ENCODE peak calls at places on chromosome 6, in five cellular contexts. K is Peyer's patch; W is fibroblast of gingiva; R is stimulated activated CD4-positive, alpha-beta T cell treated with anti-CD3 and anti-CD28 coated beads, TNF-alpha, amount 100 ng/mL, for 48 hours; G is stimulated activated CD8-positive, alpha-beta memory T cell treated with anti-CD3 and anti-CD28 coated beads, Interleukin-12 subunit alpha, Interleukin-12 subunit beta, amount 100 ng/mL, for 4 hours. B is an unnamed sample.

GRCh38 chr6:31172973-31173384 is 2.5 kb upstream of the POU5F1 start:
- DNase-seq in K (no peak), W (no peak), R (no peak), G (no peak), B (no peak)

GRCh38 chr6:139753198-139753861 is 378.9 kb upstream of the CITED2 start:
- DNase-seq in K (no peak), W (peak; percentile 41), R (no peak), G (no peak), B (no peak)

GRCh38 chr6:154197176-154197850 is 158.3 kb downstream of the OPRM1 start:
- DNase-seq in K (no peak), W (peak; percentile 83), R (no peak), G (no peak), B (no peak)

GRCh38 chr6:34295721-34296120 is 46.9 kb upstream of the SMIM29 start:
- DNase-seq in K (no peak), W (no peak), R (no peak), G (no peak), B (no peak)

GRCh38 chr6:163814494-163815364 is 400.2 kb downstream of the QKI start:
- DNase-seq in K (peak; percentile 19), W (peak; percentile 75), R (no peak), G (no peak), B (no peak)

GRCh38 chr6:31877125-31877650 is 1.6 kb downstream of the SLC44A4 start:
- DNase-seq in K (no peak), W (no peak), R (no peak), G (no peak), B (no peak)

GRCh38 chr6:32700391-32701040 is 34.1 kb upstream of the HLA-DQB1 start:
- DNase-seq in K (no peak), W (peak; percentile 51), R (no peak), G (no peak), B (peak; percentile 46)

GRCh38 chr6:5213851-5214507 is 46.8 kb downstream of the LYRM4 start:
- DNase-seq in K (no peak), W (peak; percentile 19), R (no peak), G (no peak), B (no peak)

GRCh38 chr6:28269492-28269891 is 2.5 kb downstream of the ZSCAN26 start:
- DNase-seq in K (no peak), W (peak; percentile 74), R (no peak), G (no peak), B (no peak)

GRCh38 chr6:2943564-2943955 is 27.8 kb downstream of the SERPINB6 start:
- DNase-seq in K (peak; percentile 16), W (no peak), R (no peak), G (no peak), B (peak; percentile 33)

GRCh38 chr6:45148278-45148677 is 179.9 kb upstream of the RUNX2 start:
- DNase-seq in K (no peak), W (peak; percentile 80), R (no peak), G (no peak), B (no peak)

GRCh38 chr6:52362443-52363221 is 681 bp downstream of the PAQR8 start:
- DNase-seq in K (peak; percentile 67), W (no peak), R (peak; percentile 1), G (peak; percentile 17), B (peak; percentile 46)

GRCh38 chr6:51468704-51469103 is 618.7 kb downstream of the PKHD1 start:
- DNase-seq in K (no peak), W (no peak), R (no peak), G (no peak), B (no peak)

GRCh38 chr6:39092124-39092523 is 22.9 kb downstream of the SAYSD1 start:
- DNase-seq in K (no peak), W (no peak), R (no peak), G (no peak), B (no peak)

GRCh38 chr6:155310596-155310995 is 3.7 kb downstream of the TFB1M start:
- DNase-seq in K (no peak), W (peak; percentile 48), R (no peak), G (no peak), B (no peak)

GRCh38 chr6:152091851-152092341 is 284.4 kb downstream of the ESR1 start:
- DNase-seq in K (no peak), W (peak; percentile 45), R (no peak), G (no peak), B (no peak)

GRCh38 chr6:120894077-120894476 is 440.2 kb downstream of the TBC1D32 start:
- DNase-seq in K (no peak), W (no peak), R (no peak), G (no peak), B (no peak)

GRCh38 chr6:72709436-72709835 is 87.6 kb downstream of the KCNQ5 start:
- DNase-seq in K (no peak), W (peak; percentile 75), R (no peak), G (no peak), B (no peak)

B was measured in left lobe of liver.